ENCODE peak calls at places on chromosomes 11 and 22, in eight cellular contexts. R, C, Y, V, B, Z, P and D are unnamed samples.
A peak's percentile ranks its signal among the peaks of the same experiment; 100 is the strongest.

GRCh38 chr11:18540207-18541009 is 13.7 kb upstream of the TSG101 start:
- DNase-seq in Z (no peak), C (peak; percentile 21), P (peak; percentile 58), V (peak; percentile 27), R (no peak), Y (peak; percentile 10), B (peak; percentile 32), D (peak; percentile 4)

GRCh38 chr22:20016734-20017621 is at the start of gene ARVCF:
- DNase-seq in C (peak; percentile 89), Z (peak; percentile 95), Y (no peak), P (peak; percentile 92), R (peak; percentile 92), V (peak; percentile 86), B (peak; percentile 96), D (peak; percentile 90)

GRCh38 chr11:21180194-21180593 is 510.8 kb downstream of the NELL1 start:
- DNase-seq in P (no peak), Y (no peak), R (no peak), V (no peak), Z (no peak), B (no peak), C (no peak), D (no peak)

GRCh38 chr11:133897331-133897650 is 52.0 kb upstream of the SPATA19 start:
- DNase-seq in Y (no peak), R (no peak), P (no peak), C (no peak), B (no peak), Z (no peak), V (no peak), D (no peak)

GRCh38 chr22:21685164-21685513 is 19.3 kb downstream of the PPIL2 start:
- DNase-seq in Y (no peak), V (no peak), B (no peak), R (no peak), P (no peak), Z (no peak), C (no peak), D (no peak)

GRCh38 chr11:125154380-125155099 is 10.0 kb upstream of the PKNOX2 start:
- DNase-seq in B (no peak), P (no peak), Z (no peak), V (no peak), C (peak; percentile 11), Y (no peak), R (no peak), D (no peak)

GRCh38 chr11:109783842-109784241 is 309.4 kb upstream of the ZC3H12C start:
- DNase-seq in P (no peak), R (no peak), Z (no peak), V (no peak), B (no peak), C (no peak), Y (no peak), D (peak; percentile 9)

GRCh38 chr11:85854212-85854556 is 999 bp upstream of the CCDC83 start:
- DNase-seq in C (no peak), B (no peak), Y (no peak), Z (no peak), R (no peak), P (no peak), V (no peak), D (no peak)

GRCh38 chr11:123046473-123047264 is 15.3 kb downstream of the HSPA8 start:
- DNase-seq in P (no peak), R (no peak), C (no peak), B (no peak), Z (no peak), V (no peak), Y (no peak), D (no peak)

GRCh38 chr11:113249786-113250185 is 64.6 kb upstream of the TTC12 start:
- DNase-seq in P (no peak), Z (no peak), R (no peak), C (no peak), Y (no peak), V (no peak), B (no peak), D (no peak)

GRCh38 chr11:128904872-128905344 is 13.8 kb downstream of the KCNJ5 start:
- DNase-seq in P (no peak), Y (no peak), Z (peak; percentile 48), V (peak; percentile 55), C (peak; percentile 29), B (peak; percentile 21), R (no peak), D (peak; percentile 45)

GRCh38 chr11:71244116-71244815 is 8.1 kb downstream of the SHANK2 start:
- DNase-seq in R (no peak), Y (no peak), V (peak; percentile 43), C (peak; percentile 90), Z (no peak), B (peak; percentile 50), P (no peak), D (no peak)

GRCh38 chr22:19739448-19739895 is 16.1 kb downstream of the GP1BB start:
- DNase-seq in C (no peak), P (no peak), Z (no peak), V (no peak), Y (no peak), B (no peak), R (no peak), D (no peak)

GRCh38 chr11:131668867-131669780 is 298.7 kb downstream of the NTM start:
- DNase-seq in V (peak; percentile 31), Y (no peak), R (no peak), C (peak; percentile 54), Z (no peak), B (peak; percentile 46), P (no peak), D (peak; percentile 71)

GRCh38 chr11:6437423-6437822 is 3.4 kb downstream of the HPX start:
- DNase-seq in V (no peak), Y (no peak), B (no peak), P (no peak), C (no peak), R (no peak), Z (no peak), D (no peak)

GRCh38 chr11:113477321-113477720 is 2.1 kb upstream of the DRD2 start:
- DNase-seq in C (no peak), R (no peak), Y (no peak), B (no peak), P (no peak), Z (no peak), V (no peak), D (no peak)

GRCh38 chr22:37425800-37426531 is 1.3 kb downstream of the ELFN2 start:
- DNase-seq in Y (no peak), Z (no peak), B (no peak), V (peak; percentile 31), P (no peak), R (no peak), C (peak; percentile 65), D (no peak)
- H3K27me3 ChIP-seq in Y (no peaks in the 10 kb centered on the region), Z (peaks cover 100% of the 10 kb centered on the region), B (peaks cover 66% of the 10 kb centered on the region), V (peaks cover 37% of the 10 kb centered on the region), P (peaks cover 10% of the 10 kb centered on the region), R (peaks cover 22% of the 10 kb centered on the region), C (no peaks in the 10 kb centered on the region), D (peaks cover 47% of the 10 kb centered on the region)

DNA sequence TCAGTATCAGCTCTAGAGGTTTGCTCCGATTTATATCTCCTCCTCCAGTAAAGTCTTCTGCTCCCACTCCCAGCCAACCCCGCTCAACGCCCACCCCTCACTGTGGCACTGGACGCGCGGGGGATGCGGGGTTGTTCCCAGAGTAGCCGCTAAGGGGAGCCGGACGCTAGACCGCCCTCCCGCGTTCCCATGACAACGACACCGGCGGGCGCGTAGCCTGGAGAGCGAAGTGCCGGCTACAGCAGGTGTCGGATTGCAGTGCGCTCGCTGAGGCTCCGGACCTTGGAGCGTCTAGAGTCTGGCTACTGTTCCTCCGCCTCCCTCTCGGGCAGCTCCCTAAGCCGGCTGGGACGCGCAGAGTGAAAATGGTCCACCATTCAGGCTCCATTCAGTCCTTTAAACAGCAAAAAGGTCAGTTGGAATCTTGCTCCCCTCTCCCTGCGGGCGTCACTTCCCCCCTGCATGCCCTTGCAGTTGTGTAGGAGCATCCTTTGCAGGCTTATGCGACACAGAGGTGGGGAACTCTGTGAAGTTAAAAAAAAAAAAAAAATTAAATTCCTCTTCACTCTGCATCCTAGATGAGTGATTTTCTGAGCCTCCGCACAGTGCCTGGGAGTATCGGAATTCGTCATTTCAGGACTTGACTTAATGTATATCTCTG is at the start of gene ANO3:
- DNase-seq in V (peak; percentile 89), B (peak; percentile 96), Y (no peak), R (peak; percentile 47), C (peak; percentile 83), Z (peak; percentile 25), P (no peak), D (peak; percentile 65)
- H3K4me3 ChIP-seq in V (no peak within 1 kb of the TSS), B (peak within 1 kb of the TSS; percentile 75), Y (peak within 1 kb of the TSS; percentile 27), R (no peak within 1 kb of the TSS), C (peak within 1 kb of the TSS; percentile 49), Z (peak within 1 kb of the TSS; percentile 45), P (no peak within 1 kb of the TSS), D (no peak within 1 kb of the TSS)

GRCh38 chr11:1881442-1882264 is 10.0 kb downstream of the PRR33 start:
- DNase-seq in B (no peak), P (no peak), Y (no peak), Z (peak; percentile 79), R (peak; percentile 68), C (no peak), V (no peak), D (no peak)

GRCh38 chr11:1880746-1881441 is 10.8 kb downstream of the PRR33 start:
- DNase-seq in V (no peak), B (no peak), C (no peak), Y (no peak), R (peak; percentile 19), Z (peak; percentile 19), P (no peak), D (no peak)

GRCh38 chr11:1879342-1879940 is 12.3 kb downstream of the PRR33 start:
- DNase-seq in Z (peak; percentile 24), P (no peak), C (no peak), B (no peak), R (peak; percentile 26), Y (no peak), V (no peak), D (no peak)

GRCh38 chr11:1878134-1879031 is 13.3 kb downstream of the PRR33 start:
- DNase-seq in Z (peak; percentile 64), R (peak; percentile 72), Y (no peak), V (no peak), P (no peak), C (no peak), B (no peak), D (no peak)

DNA sequence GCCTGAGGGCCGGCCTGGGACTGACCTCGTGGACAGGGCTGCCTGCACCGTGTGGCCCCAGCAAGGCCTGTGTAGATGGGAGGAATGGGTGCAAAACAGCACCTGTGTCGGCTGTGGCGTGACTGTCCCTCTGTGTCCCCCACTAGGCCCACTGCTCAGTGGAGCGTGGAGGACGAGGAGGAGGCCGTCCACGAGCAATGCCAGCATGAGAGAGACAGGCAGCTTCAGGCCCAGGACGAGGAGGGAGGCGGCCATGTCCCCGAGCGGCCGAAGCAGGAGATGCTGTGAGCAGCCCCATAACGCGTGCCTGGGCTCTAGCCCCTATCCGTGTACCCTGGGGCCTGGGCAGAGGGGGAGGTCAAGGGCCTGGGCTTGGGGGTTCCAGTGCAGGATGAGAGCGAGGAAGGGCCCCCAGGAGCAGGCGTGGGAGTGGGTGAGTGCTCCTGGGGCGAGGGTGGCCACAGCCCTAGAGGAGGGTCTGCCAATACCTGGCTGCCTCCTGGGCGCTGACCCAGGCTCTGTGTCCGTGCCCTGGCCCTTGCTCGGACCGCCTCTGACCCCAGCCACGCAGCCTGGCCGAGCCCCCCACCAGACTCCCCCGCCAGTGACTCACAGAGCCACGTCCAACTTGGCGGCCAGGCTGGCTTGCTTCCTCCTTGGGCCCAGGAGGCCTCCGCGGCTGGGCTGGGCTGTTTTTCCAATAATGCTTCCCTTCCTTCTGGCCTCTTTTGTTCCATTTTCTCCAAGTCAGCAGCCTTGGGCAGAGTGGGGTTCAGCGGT is 11.6 kb downstream of the PRR33 start:
- DNase-seq in R (peak; percentile 84), B (peak; percentile 26), V (peak; percentile 28), Z (peak; percentile 84), Y (no peak), P (no peak), C (peak; percentile 25), D (no peak)
- H3K27me3 ChIP-seq in R (no peaks in the 10 kb centered on the region), B (no peaks in the 10 kb centered on the region), V (no peaks in the 10 kb centered on the region), Z (no peaks in the 10 kb centered on the region), Y (no peaks in the 10 kb centered on the region), P (no peaks in the 10 kb centered on the region), C (no peaks in the 10 kb centered on the region), D (peaks cover 1% of the 10 kb centered on the region)

GRCh38 chr11:118634435-118635236 is 27.2 kb downstream of the PHLDB1 start:
- DNase-seq in V (peak; percentile 78), R (peak; percentile 87), C (peak; percentile 33), Y (no peak), Z (peak; percentile 83), P (peak; percentile 10), B (no peak), D (peak; percentile 82)
- H3K4me3 ChIP-seq in V (no peak overlapping the region), R (peak overlapping the region; percentile 18), C (no peak overlapping the region), Y (no peak overlapping the region), Z (peak overlapping the region; percentile 31), P (no peak overlapping the region), B (no peak overlapping the region), D (peak overlapping the region; percentile 29)